ENCODE peak calls at places on chromosomes 5 and 9, in six cellular contexts. O, R, V, B, G and X are unnamed samples.

GRCh38 chr9:137428841-137429545 is 5.8 kb downstream of the NOXA1 start:
- DNase-seq in O (no peak), R (no peak), V (no peak), B (no peak), G (no peak), X (no peak)

GRCh38 chr5:75667586-75667985 is 49.7 kb downstream of the POC5 start:
- DNase-seq in O (no peak), R (no peak), V (no peak), B (no peak), G (no peak), X (no peak)

GRCh38 chr5:38420691-38421395 is 135.6 kb downstream of the LIFR start:
- DNase-seq in O (peak), R (peak), V (peak), B (peak), G (peak), X (peak)

GRCh38 chr9:17611921-17612320 is 33.1 kb downstream of the SH3GL2 start:
- DNase-seq in O (no peak), R (no peak), V (no peak), B (no peak), G (no peak), X (no peak)

GRCh38 chr9:126667190-126668055 is 53.7 kb downstream of the LMX1B start:
- DNase-seq in O (no peak), R (no peak), V (no peak), B (no peak), G (no peak), X (no peak)

GRCh38 chr5:176185133-176185733 is 53.0 kb upstream of the SIMC1 start:
- DNase-seq in O (no peak), R (no peak), V (peak), B (no peak), G (no peak), X (no peak)

GRCh38 chr5:154194348-154195329 is 4.1 kb downstream of the GALNT10 start:
- DNase-seq in O (no peak), R (no peak), V (peak), B (no peak), G (no peak), X (peak)

GRCh38 chr9:27204578-27204977 is 92.4 kb downstream of the EQTN start:
- DNase-seq in O (no peak), R (no peak), V (peak), B (no peak), G (peak), X (no peak)

GRCh38 chr5:14475013-14475412 is 106.6 kb upstream of the OTULINL start:
- DNase-seq in O (no peak), R (no peak), V (no peak), B (peak), G (no peak), X (no peak)

DNA sequence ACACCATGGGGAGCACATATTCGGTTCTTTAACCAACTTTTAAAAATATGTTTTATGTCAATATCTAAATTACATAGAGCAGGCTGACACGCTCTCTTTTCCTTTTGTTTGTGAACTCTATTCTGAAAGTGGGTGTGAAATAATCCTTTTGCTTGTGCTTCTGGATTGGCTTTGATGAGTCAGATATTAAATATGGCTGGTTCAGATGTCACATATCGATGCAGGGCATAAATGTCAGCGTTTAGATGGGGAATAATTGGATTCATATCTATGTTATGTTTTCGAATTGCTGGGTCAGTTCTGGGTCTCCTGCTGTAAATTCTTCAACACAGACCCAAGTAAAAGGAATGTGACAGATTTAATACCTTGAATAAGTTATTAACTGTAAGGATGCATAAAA is 118.8 kb upstream of the SNX2 start:
- DNase-seq in O (no peak), R (no peak), V (no peak), B (no peak), G (no peak), X (no peak)
- H2AFZ ChIP-seq in O (no peak), R (no peak), V (no peak), B (no peak), G (no peak), X (no peak)

DNA sequence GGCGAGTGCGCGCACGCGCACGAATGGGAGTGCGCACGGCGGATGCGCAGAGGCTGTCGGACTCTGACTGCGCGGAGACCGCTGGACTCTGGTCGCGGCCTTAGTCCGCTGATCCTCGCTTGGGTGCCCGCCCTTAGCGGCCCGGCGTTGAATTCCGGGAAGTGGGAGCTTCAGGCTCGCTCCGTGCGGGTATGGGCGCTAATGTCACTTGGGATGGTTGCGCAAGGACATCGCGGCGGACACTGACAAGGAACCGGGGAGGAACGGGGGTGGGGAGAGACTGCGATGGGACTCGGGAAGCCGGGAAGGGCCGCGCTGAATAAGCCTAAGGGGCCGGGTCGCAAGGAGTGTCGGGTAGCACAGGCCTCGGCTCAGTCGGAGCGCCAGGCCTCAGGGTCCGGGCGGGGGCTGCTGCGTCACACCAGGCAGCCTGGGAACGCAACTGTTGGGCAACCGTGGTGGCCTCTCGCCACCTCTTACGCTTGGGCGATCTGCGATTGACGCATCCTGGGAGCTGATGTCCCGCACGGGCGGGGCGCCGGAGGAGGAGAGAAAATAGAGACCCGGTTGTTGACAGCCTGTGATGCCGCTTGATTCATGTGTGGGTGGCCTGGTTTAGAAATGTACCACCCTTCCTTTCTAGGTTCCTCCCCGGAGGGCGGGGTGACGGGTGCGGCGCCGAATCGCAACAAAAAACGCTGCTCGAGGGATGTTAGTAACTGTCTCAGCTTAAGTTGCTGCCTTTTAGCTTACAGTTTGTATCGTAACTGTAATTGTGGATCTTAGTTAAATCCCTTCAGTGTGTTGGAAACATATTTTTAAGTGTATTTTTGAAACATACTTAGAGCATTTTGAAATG is 545 bp upstream of the CHD1 start:
- DNase-seq in O (peak), R (peak), V (peak), B (peak), G (peak), X (peak)
- H2BK5ac ChIP-seq in O (peak), R (peak), V (peak), B (peak), G (peak), X (no peak)

GRCh38 chr5:113989278-113989912 is 372.5 kb upstream of the KCNN2 start:
- DNase-seq in O (no peak), R (no peak), V (no peak), B (no peak), G (no peak), X (no peak)
- H2AFZ ChIP-seq in O (no peak), R (no peak), V (no peak), B (no peak), G (no peak), X (no peak)

GRCh38 chr5:96300986-96301385 is 132.1 kb downstream of the PCSK1 start:
- DNase-seq in O (no peak), R (no peak), V (no peak), B (no peak), G (no peak), X (no peak)
- H2BK5ac ChIP-seq in O (no peak), R (no peak), V (no peak), B (no peak), G (no peak), X (no peak)

GRCh38 chr5:3122216-3122615 is 370.7 kb upstream of the IRX2 start:
- DNase-seq in O (no peak), R (no peak), V (no peak), B (no peak), G (no peak), X (no peak)
- H2AFZ ChIP-seq in O (no peak), R (peak), V (no peak), B (no peak), G (no peak), X (no peak)

DNA sequence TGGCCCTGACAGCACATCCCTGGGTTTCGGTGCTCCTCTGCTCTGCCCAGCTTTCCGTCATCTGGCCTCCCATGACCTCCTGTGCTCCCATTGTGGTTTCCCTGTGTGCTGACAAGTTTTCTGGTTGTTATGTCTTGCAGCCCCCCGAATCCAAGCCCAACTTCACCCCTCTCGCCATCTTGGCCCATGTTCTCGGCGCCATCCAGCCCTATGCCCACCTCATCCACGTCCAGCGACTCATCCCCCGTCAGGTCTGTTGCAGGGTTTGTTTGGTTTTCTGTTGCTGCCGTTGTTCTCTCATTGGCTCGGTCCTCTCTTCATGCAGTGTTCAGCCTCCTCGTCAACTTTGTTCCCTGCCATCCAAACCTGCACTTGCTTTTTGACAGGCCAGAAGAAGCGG is 196.4 kb downstream of the NR3C1 start:
- DNase-seq in O (no peak), R (no peak), V (no peak), B (no peak), G (no peak), X (no peak)
- H2BK5ac ChIP-seq in O (no peak), R (no peak), V (no peak), B (no peak), G (no peak), X (no peak)

DNA sequence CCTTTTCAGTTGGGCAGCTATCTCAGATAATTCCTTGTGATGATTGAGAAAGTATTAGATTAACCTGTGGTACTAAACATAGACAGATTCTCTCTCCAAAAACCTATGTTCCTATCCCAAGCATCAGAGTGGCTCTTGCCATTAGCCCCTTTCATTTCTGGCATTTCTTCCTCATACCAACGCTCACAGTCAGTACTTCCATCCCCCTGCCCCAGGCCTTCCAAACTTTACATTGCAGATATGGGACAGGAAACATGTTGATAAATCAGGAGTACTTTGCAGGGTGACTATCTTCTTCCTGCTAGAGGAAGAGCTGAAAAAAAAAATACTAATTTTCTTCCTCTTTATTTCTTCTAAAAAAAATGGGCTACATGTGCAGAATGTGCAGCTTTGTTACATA is 442.6 kb upstream of the RGMB start:
- DNase-seq in O (no peak), R (no peak), V (no peak), B (peak), G (no peak), X (no peak)
- H2AFZ ChIP-seq in O (no peak), R (no peak), V (no peak), B (no peak), G (no peak), X (no peak)

GRCh38 chr5:126676195-126676624 is 75.5 kb downstream of the PHAX start:
- DNase-seq in O (peak), R (peak), V (peak), B (peak), G (peak), X (peak)

GRCh38 chr5:126677101-126677500 is 76.4 kb downstream of the PHAX start:
- DNase-seq in O (no peak), R (no peak), V (no peak), B (no peak), G (no peak), X (no peak)

GRCh38 chr5:126675338-126675737 is 74.6 kb downstream of the PHAX start:
- DNase-seq in O (no peak), R (no peak), V (no peak), B (no peak), G (no peak), X (no peak)

GRCh38 chr5:126674145-126674544 is 73.4 kb downstream of the PHAX start:
- DNase-seq in O (no peak), R (no peak), V (no peak), B (no peak), G (no peak), X (peak)

DNA sequence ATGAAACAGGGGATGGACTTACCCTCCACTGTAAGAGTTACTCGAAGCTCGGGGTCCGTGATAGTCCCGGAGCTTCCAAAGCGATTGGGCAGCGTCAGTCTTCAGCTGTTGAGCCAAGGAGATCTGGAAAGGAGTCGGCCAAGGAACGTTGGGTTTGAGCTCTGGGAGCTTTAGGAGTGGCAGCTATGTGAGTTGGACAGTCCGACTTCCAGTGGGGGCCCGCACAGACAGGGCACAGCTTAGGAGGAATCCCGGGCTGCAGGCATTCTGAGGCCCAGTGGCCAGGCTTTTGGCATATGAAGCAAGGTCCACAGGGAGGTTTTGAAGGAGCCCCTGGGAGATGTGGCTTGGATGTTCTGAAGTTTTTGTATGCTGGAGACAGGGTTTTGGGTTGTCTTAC is 72.7 kb downstream of the PHAX start:
- DNase-seq in O (no peak), R (no peak), V (no peak), B (no peak), G (no peak), X (no peak)
- H2BK5ac ChIP-seq in O (peak), R (no peak), V (no peak), B (no peak), G (no peak), X (no peak)